ENCODE peak calls at places on chromosomes 13 and 19, in six cellular contexts. One of them, this sample, is unnamed.

GRCh38 chr19:53704011-53704410 is 72.2 kb downstream of the DPRX start:
- DNase-seq in WTC11: no peak
- DNase-seq in osteocyte: no peak
- DNase-seq in foreskin fibroblast: no peak
- DNase-seq in cardiac muscle cell: no peak
- DNase-seq in IMR-90: no peak
- DNase-seq in this sample: no peak

GRCh38 chr19:19258589-19259338 is 14.3 kb downstream of the TM6SF2 start:
- DNase-seq in WTC11: no peak
- DNase-seq in osteocyte: no peak
- DNase-seq in foreskin fibroblast: no peak
- DNase-seq in cardiac muscle cell: no peak
- DNase-seq in IMR-90: no peak
- DNase-seq in this sample: no peak

GRCh38 chr13:20160346-20161274 is at the start of gene GJA3:
- DNase-seq in cardiac muscle cell: peak; percentile 22
- DNase-seq in osteocyte: no peak
- DNase-seq in IMR-90: peak; percentile 39
- DNase-seq in foreskin fibroblast: peak; percentile 41
- DNase-seq in WTC11: peak; percentile 71
- DNase-seq in this sample: peak; percentile 82

GRCh38 chr13:68927387-68928026 is 1180.1 kb upstream of the ATXN8OS start:
- DNase-seq in cardiac muscle cell: no peak
- DNase-seq in WTC11: peak; percentile 66
- DNase-seq in IMR-90: no peak
- DNase-seq in foreskin fibroblast: no peak
- DNase-seq in osteocyte: no peak
- DNase-seq in this sample: peak; percentile 28

GRCh38 chr13:101018720-101019119 is 344.1 kb upstream of the TMTC4 start:
- DNase-seq in foreskin fibroblast: peak; percentile 27
- DNase-seq in cardiac muscle cell: no peak
- DNase-seq in osteocyte: no peak
- DNase-seq in IMR-90: peak; percentile 71
- DNase-seq in WTC11: no peak
- DNase-seq in this sample: no peak

GRCh38 chr19:15252398-15253018 is 20.3 kb upstream of the EPHX3 start:
- DNase-seq in osteocyte: no peak
- DNase-seq in cardiac muscle cell: peak; percentile 50
- DNase-seq in IMR-90: peak; percentile 45
- DNase-seq in WTC11: peak; percentile 42
- DNase-seq in foreskin fibroblast: peak; percentile 51
- DNase-seq in this sample: peak; percentile 44

GRCh38 chr19:48544856-48545750 is 6.9 kb upstream of the SULT2B1 start:
- DNase-seq in osteocyte: no peak
- DNase-seq in cardiac muscle cell: no peak
- DNase-seq in foreskin fibroblast: no peak
- DNase-seq in WTC11: peak; percentile 78
- DNase-seq in IMR-90: no peak
- DNase-seq in this sample: peak; percentile 28

GRCh38 chr19:55226273-55226672 is 2.3 kb downstream of the TMEM86B start:
- DNase-seq in osteocyte: no peak
- DNase-seq in cardiac muscle cell: no peak
- DNase-seq in foreskin fibroblast: no peak
- DNase-seq in WTC11: no peak
- DNase-seq in IMR-90: no peak
- DNase-seq in this sample: no peak

GRCh38 chr13:35716186-35716585 is 239.7 kb upstream of the MAB21L1 start:
- DNase-seq in osteocyte: no peak
- DNase-seq in foreskin fibroblast: no peak
- DNase-seq in WTC11: no peak
- DNase-seq in IMR-90: peak; percentile 26
- DNase-seq in cardiac muscle cell: peak; percentile 51
- DNase-seq in this sample: no peak

GRCh38 chr19:811007-811434 is 10.7 kb downstream of the PLPPR3 start:
- DNase-seq in IMR-90: no peak
- DNase-seq in osteocyte: peak; percentile 84
- DNase-seq in cardiac muscle cell: no peak
- DNase-seq in foreskin fibroblast: no peak
- DNase-seq in WTC11: no peak
- DNase-seq in this sample: no peak

GRCh38 chr13:81686877-81687276 is 1346.0 kb upstream of the SPRY2 start:
- DNase-seq in WTC11: no peak
- DNase-seq in osteocyte: no peak
- DNase-seq in foreskin fibroblast: no peak
- DNase-seq in IMR-90: no peak
- DNase-seq in cardiac muscle cell: no peak
- DNase-seq in this sample: no peak

GRCh38 chr19:16330811-16331690 is 6.4 kb downstream of the KLF2 start:
- DNase-seq in cardiac muscle cell: no peak
- DNase-seq in WTC11: no peak
- DNase-seq in osteocyte: no peak
- DNase-seq in foreskin fibroblast: no peak
- DNase-seq in IMR-90: no peak
- DNase-seq in this sample: no peak

DNA sequence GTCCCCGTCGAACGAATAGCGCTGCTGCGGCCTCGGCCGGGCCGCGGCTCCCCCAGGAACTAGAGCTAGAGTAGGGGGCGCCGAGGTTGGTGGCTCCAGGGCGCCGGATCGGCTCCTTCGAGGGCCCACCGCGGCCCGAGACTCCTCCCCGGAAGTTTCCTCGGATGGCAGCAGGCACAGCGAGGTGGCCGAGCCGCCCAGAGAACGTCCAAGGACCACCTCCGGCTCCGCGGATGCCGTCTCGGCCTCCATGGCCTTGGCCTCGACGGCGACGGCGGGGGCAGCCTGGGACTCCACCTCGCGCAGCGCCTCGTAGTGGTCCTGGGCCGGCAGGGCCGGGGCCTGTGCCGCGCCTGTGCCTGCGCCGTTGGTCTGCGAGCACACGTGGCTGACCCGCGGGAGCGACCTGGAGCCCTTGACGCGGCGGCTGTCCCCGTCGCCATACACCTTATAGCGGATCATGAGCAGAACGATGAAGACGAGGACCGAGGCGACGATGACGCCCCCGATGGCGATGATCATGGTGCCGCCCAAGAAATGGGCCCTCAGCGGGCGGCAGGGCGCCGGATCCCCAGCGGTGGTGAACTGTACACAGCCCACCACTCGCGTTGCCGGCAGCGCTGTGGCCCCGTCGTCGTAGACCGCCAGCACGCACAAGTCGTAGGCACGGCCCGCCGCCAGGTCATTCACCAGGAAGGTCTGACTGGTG is 11.8 kb downstream of the IFNL1 start:
- DNase-seq in WTC11: peak; percentile 66
- DNase-seq in cardiac muscle cell: no peak
- DNase-seq in IMR-90: no peak
- DNase-seq in foreskin fibroblast: no peak
- DNase-seq in osteocyte: no peak
- DNase-seq in this sample: peak; percentile 41
- TF ChIP-seq CTCF in WTC11: no peak
- TF ChIP-seq CTCF in cardiac muscle cell: no peak
- TF ChIP-seq CTCF in IMR-90: no peak
- TF ChIP-seq CTCF in foreskin fibroblast: no peak
- TF ChIP-seq CTCF in osteocyte: peak; percentile 17
- TF ChIP-seq CTCF in this sample: no peak

GRCh38 chr13:114185182-114185971 is 6.3 kb downstream of the CFAP97D2 start:
- DNase-seq in osteocyte: no peak
- DNase-seq in foreskin fibroblast: no peak
- DNase-seq in WTC11: no peak
- DNase-seq in cardiac muscle cell: no peak
- DNase-seq in IMR-90: no peak
- DNase-seq in this sample: no peak
- TF ChIP-seq CTCF in osteocyte: no peak
- TF ChIP-seq CTCF in foreskin fibroblast: no peak
- TF ChIP-seq CTCF in WTC11: no peak
- TF ChIP-seq CTCF in cardiac muscle cell: no peak
- TF ChIP-seq CTCF in IMR-90: no peak
- TF ChIP-seq CTCF in this sample: no peak

GRCh38 chr19:29785955-29786589 is 25.7 kb upstream of the CCNE1 start:
- DNase-seq in WTC11: peak; percentile 65
- DNase-seq in osteocyte: no peak
- DNase-seq in IMR-90: no peak
- DNase-seq in cardiac muscle cell: no peak
- DNase-seq in foreskin fibroblast: no peak
- DNase-seq in this sample: no peak
- TF ChIP-seq CTCF in WTC11: no peak
- TF ChIP-seq CTCF in osteocyte: no peak
- TF ChIP-seq CTCF in IMR-90: peak; percentile 11
- TF ChIP-seq CTCF in cardiac muscle cell: no peak
- TF ChIP-seq CTCF in foreskin fibroblast: no peak
- TF ChIP-seq CTCF in this sample: no peak

GRCh38 chr19:6925801-6926751 is 38.7 kb downstream of the ADGRE1 start:
- DNase-seq in IMR-90: no peak
- DNase-seq in WTC11: no peak
- DNase-seq in cardiac muscle cell: no peak
- DNase-seq in osteocyte: no peak
- DNase-seq in foreskin fibroblast: no peak
- DNase-seq in this sample: no peak
- TF ChIP-seq CTCF in IMR-90: no peak
- TF ChIP-seq CTCF in WTC11: no peak
- TF ChIP-seq CTCF in cardiac muscle cell: no peak
- TF ChIP-seq CTCF in osteocyte: no peak
- TF ChIP-seq CTCF in foreskin fibroblast: no peak
- TF ChIP-seq CTCF in this sample: no peak

GRCh38 chr19:45404557-45405434 is at the start of gene PPP1R13L:
- DNase-seq in cardiac muscle cell: peak; percentile 80
- DNase-seq in WTC11: peak; percentile 97
- DNase-seq in osteocyte: peak; percentile 90
- DNase-seq in foreskin fibroblast: peak; percentile 78
- DNase-seq in IMR-90: peak; percentile 56
- DNase-seq in this sample: peak; percentile 73
- TF ChIP-seq CTCF in cardiac muscle cell: no peak
- TF ChIP-seq CTCF in WTC11: no peak
- TF ChIP-seq CTCF in osteocyte: no peak
- TF ChIP-seq CTCF in foreskin fibroblast: no peak
- TF ChIP-seq CTCF in IMR-90: no peak
- TF ChIP-seq CTCF in this sample: no peak

This sample was measured in nephron progenitor cell.